ENCODE peak calls at places on chromosomes 7 and 10, in six cellular contexts. One of them, this sample, is unnamed.

GRCh38 chr7:38736135-38736534 is 105.0 kb upstream of the AMPH start:
- DNase-seq in hepatocyte: no peak
- DNase-seq in AG04450: peak
- DNase-seq in CD4-positive, alpha-beta T cell: no peak
- DNase-seq in A549: no peak
- DNase-seq in transverse colon: no peak
- DNase-seq in this sample: no peak

GRCh38 chr7:157682946-157683239 is 346.1 kb downstream of the DNAJB6 start:
- DNase-seq in hepatocyte: no peak
- DNase-seq in AG04450: no peak
- DNase-seq in CD4-positive, alpha-beta T cell: no peak
- DNase-seq in A549: no peak
- DNase-seq in transverse colon: no peak
- DNase-seq in this sample: no peak

GRCh38 chr7:34354906-34355305 is 303.1 kb upstream of the NPSR1 start:
- DNase-seq in hepatocyte: no peak
- DNase-seq in AG04450: no peak
- DNase-seq in CD4-positive, alpha-beta T cell: no peak
- DNase-seq in A549: no peak
- DNase-seq in transverse colon: no peak
- DNase-seq in this sample: no peak

GRCh38 chr10:116371737-116372136 is 47.5 kb downstream of the CCDC172 start:
- DNase-seq in hepatocyte: no peak
- DNase-seq in AG04450: no peak
- DNase-seq in CD4-positive, alpha-beta T cell: no peak
- DNase-seq in A549: no peak
- DNase-seq in transverse colon: no peak
- DNase-seq in this sample: no peak

GRCh38 chr10:129786216-129786615 is 177.9 kb downstream of the EBF3 start:
- DNase-seq in hepatocyte: no peak
- DNase-seq in AG04450: no peak
- DNase-seq in CD4-positive, alpha-beta T cell: no peak
- DNase-seq in A549: no peak
- DNase-seq in transverse colon: no peak
- DNase-seq in this sample: no peak

GRCh38 chr10:72779874-72780273 is 87.9 kb downstream of the MCU start:
- DNase-seq in hepatocyte: no peak
- DNase-seq in AG04450: no peak
- DNase-seq in CD4-positive, alpha-beta T cell: no peak
- DNase-seq in A549: no peak
- DNase-seq in transverse colon: no peak
- DNase-seq in this sample: no peak

GRCh38 chr7:17184805-17185689 is 113.4 kb upstream of the AHR start:
- DNase-seq in hepatocyte: no peak
- DNase-seq in AG04450: no peak
- DNase-seq in CD4-positive, alpha-beta T cell: no peak
- DNase-seq in A549: no peak
- DNase-seq in transverse colon: no peak
- DNase-seq in this sample: no peak

GRCh38 chr7:81685263-81685868 is 84.5 kb downstream of the HGF start:
- DNase-seq in hepatocyte: no peak
- DNase-seq in AG04450: no peak
- DNase-seq in CD4-positive, alpha-beta T cell: no peak
- DNase-seq in A549: no peak
- DNase-seq in transverse colon: no peak
- DNase-seq in this sample: no peak

GRCh38 chr10:30384791-30385201 is 35.7 kb upstream of the MTPAP start:
- DNase-seq in hepatocyte: peak
- DNase-seq in AG04450: no peak
- DNase-seq in CD4-positive, alpha-beta T cell: no peak
- DNase-seq in A549: peak
- DNase-seq in transverse colon: no peak
- DNase-seq in this sample: no peak

GRCh38 chr10:15197276-15197675 is 28.8 kb upstream of the NMT2 start:
- DNase-seq in hepatocyte: no peak
- DNase-seq in AG04450: no peak
- DNase-seq in CD4-positive, alpha-beta T cell: no peak
- DNase-seq in A549: no peak
- DNase-seq in transverse colon: no peak
- DNase-seq in this sample: no peak

GRCh38 chr10:113087082-113088029 is 137.3 kb downstream of the TCF7L2 start:
- DNase-seq in hepatocyte: peak
- DNase-seq in AG04450: peak
- DNase-seq in CD4-positive, alpha-beta T cell: no peak
- DNase-seq in A549: peak
- DNase-seq in transverse colon: peak
- DNase-seq in this sample: no peak

GRCh38 chr7:107917770-107918651 is 27.0 kb downstream of the DLD start:
- DNase-seq in hepatocyte: no peak
- DNase-seq in AG04450: no peak
- DNase-seq in CD4-positive, alpha-beta T cell: no peak
- DNase-seq in A549: no peak
- DNase-seq in transverse colon: no peak
- DNase-seq in this sample: no peak

GRCh38 chr7:19665399-19666008 is 43.3 kb downstream of the POLR1F start:
- DNase-seq in hepatocyte: peak
- DNase-seq in AG04450: peak
- DNase-seq in CD4-positive, alpha-beta T cell: no peak
- DNase-seq in A549: peak
- DNase-seq in transverse colon: no peak
- DNase-seq in this sample: no peak

GRCh38 chr10:88069338-88069737 is 205.9 kb downstream of the PTEN start:
- DNase-seq in hepatocyte: no peak
- DNase-seq in AG04450: no peak
- DNase-seq in CD4-positive, alpha-beta T cell: no peak
- DNase-seq in A549: no peak
- DNase-seq in transverse colon: no peak
- DNase-seq in this sample: no peak

GRCh38 chr10:119542990-119543813 is 683 bp upstream of the RGS10 start:
- DNase-seq in hepatocyte: peak
- DNase-seq in AG04450: no peak
- DNase-seq in CD4-positive, alpha-beta T cell: peak
- DNase-seq in A549: peak
- DNase-seq in transverse colon: peak
- DNase-seq in this sample: peak

GRCh38 chr10:123744226-123744536 is 78.0 kb downstream of the GPR26 start:
- DNase-seq in hepatocyte: no peak
- DNase-seq in AG04450: no peak
- DNase-seq in CD4-positive, alpha-beta T cell: no peak
- DNase-seq in A549: no peak
- DNase-seq in transverse colon: no peak
- DNase-seq in this sample: no peak

GRCh38 chr10:97713828-97714400 is 384 bp downstream of the MARVELD1 start:
- DNase-seq in hepatocyte: peak
- DNase-seq in AG04450: no peak
- DNase-seq in CD4-positive, alpha-beta T cell: peak
- DNase-seq in A549: peak
- DNase-seq in transverse colon: peak
- DNase-seq in this sample: peak

GRCh38 chr7:471866-472639 is 47.6 kb downstream of the PDGFA start:
- DNase-seq in hepatocyte: peak
- DNase-seq in AG04450: peak
- DNase-seq in CD4-positive, alpha-beta T cell: no peak
- DNase-seq in A549: no peak
- DNase-seq in transverse colon: peak
- DNase-seq in this sample: no peak

GRCh38 chr10:35453855-35454532 is 117.7 kb downstream of the CCNY start:
- DNase-seq in hepatocyte: no peak
- DNase-seq in AG04450: no peak
- DNase-seq in CD4-positive, alpha-beta T cell: no peak
- DNase-seq in A549: no peak
- DNase-seq in transverse colon: no peak
- DNase-seq in this sample: no peak

GRCh38 chr7:74482629-74483401 is 29.1 kb downstream of the GTF2IRD1 start:
- DNase-seq in hepatocyte: peak
- DNase-seq in AG04450: peak
- DNase-seq in CD4-positive, alpha-beta T cell: no peak
- DNase-seq in A549: peak
- DNase-seq in transverse colon: no peak
- DNase-seq in this sample: no peak

GRCh38 chr7:23115991-23116390 is 10.4 kb downstream of the KLHL7 start:
- DNase-seq in hepatocyte: no peak
- DNase-seq in AG04450: no peak
- DNase-seq in CD4-positive, alpha-beta T cell: no peak
- DNase-seq in A549: no peak
- DNase-seq in transverse colon: no peak
- DNase-seq in this sample: no peak

GRCh38 chr10:119333146-119333792 is 125.9 kb downstream of the GRK5 start:
- DNase-seq in hepatocyte: no peak
- DNase-seq in AG04450: no peak
- DNase-seq in CD4-positive, alpha-beta T cell: no peak
- DNase-seq in A549: no peak
- DNase-seq in transverse colon: no peak
- DNase-seq in this sample: no peak

DNA sequence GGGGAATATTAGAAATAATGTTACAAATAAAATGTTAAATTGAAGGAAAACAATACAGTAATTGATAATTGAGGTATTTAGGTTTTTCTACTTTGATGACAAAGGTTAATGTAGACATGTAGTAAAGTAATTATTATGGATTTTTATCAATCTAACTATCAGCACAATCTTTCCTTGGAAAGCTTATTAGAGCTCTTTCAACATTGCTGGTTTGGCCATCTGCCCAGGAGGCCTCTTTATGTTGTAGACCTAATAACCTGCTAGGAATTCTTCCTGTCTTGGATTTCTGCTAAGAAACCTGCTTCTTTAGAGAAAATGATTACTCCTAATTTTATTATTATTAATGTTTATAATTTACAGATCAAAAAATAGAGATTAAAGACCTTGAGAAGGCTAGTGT is 78.9 kb downstream of the CHRM2 start:
- DNase-seq in hepatocyte: no peak
- DNase-seq in AG04450: no peak
- DNase-seq in CD4-positive, alpha-beta T cell: no peak
- DNase-seq in A549: no peak
- DNase-seq in transverse colon: no peak
- DNase-seq in this sample: no peak
- TF ChIP-seq CTCF in hepatocyte: no peak
- TF ChIP-seq CTCF in AG04450: no peak
- TF ChIP-seq CTCF in CD4-positive, alpha-beta T cell: no peak
- TF ChIP-seq CTCF in A549: no peak
- TF ChIP-seq CTCF in transverse colon: no peak
- TF ChIP-seq CTCF in this sample: no peak

DNA sequence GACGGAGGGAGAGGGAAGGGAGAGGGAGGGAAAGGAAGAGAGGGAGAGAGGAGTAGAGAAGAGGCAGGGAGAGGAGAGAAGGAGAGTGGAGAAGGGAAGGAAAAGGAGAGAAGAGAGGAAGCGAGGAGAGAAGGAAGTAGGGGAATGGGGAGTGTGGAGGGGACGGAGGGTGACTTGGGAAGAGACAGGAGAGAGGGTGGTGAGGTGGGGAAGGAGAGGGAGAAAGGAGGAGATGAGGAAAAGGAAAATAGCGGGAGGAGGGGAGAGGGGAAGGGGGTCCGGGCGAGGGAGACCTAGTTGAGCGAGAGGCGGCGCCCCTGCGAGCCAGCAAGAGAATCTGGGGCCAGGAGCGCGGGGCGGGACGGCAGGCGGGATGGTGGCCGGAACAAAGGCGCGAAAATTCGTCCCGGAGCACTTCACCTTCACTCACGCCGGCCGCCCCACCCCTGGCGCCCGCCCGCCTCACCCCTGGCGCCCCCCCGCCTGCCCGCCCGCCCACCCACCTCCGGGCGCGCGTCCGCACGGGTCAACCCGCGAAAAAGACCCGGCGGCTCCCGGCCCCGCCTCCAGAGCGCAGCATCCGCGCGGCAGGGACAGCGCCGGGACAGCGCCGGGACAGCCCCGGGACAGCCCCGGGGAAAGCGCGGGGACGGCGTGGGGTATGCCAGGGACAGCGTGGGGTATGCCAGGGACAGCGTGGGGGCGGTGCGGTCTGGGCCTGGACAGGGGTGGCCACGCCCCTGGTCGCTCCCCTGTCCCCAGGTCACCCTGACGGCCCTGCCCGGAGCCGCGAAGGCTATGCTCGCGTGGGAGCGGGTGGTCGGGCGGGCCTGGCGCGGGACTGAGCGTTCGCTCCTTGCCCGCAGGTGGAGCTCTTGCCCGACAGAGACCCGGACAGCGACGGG is 4.2 kb downstream of the VSTM2A start:
- DNase-seq in hepatocyte: peak
- DNase-seq in AG04450: no peak
- DNase-seq in CD4-positive, alpha-beta T cell: no peak
- DNase-seq in A549: peak
- DNase-seq in transverse colon: peak
- DNase-seq in this sample: no peak
- TF ChIP-seq CTCF in hepatocyte: peak
- TF ChIP-seq CTCF in AG04450: no peak
- TF ChIP-seq CTCF in CD4-positive, alpha-beta T cell: no peak
- TF ChIP-seq CTCF in A549: peak
- TF ChIP-seq CTCF in transverse colon: no peak
- TF ChIP-seq CTCF in this sample: no peak

DNA sequence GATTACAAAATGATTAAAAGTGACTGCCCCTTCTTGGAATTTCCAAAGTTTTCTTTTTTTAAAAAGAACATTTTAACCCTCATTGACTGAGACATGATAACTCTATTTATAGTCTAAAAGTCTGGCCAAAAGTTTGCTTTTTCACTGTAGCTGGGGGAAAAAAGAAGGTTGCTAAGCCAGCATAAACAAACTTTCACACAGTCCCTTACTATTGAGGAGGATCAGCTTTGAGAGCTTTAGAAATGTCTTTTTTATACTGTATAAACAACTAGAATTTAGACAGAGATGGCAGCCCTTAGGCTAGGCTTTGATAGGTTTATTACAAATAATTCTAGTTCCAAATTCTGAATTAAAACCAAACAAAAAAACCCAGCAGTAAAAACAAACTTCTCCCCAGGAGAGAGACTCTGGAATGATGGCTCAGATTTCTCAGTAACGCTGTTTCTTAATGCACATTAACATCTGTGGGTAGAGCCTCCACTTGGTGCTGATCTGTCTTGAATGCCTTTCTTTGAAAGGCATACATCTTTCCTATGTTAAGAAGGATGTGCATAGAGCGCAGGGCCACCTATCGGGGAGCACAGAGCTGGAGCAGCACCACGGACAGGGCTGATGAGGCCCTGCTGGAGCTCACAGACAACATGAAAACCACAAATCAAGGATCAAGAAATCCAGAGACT is 100.9 kb upstream of the PDLIM1 start:
- DNase-seq in hepatocyte: peak
- DNase-seq in AG04450: peak
- DNase-seq in CD4-positive, alpha-beta T cell: no peak
- DNase-seq in A549: peak
- DNase-seq in transverse colon: no peak
- DNase-seq in this sample: no peak
- TF ChIP-seq CTCF in hepatocyte: peak
- TF ChIP-seq CTCF in AG04450: peak
- TF ChIP-seq CTCF in CD4-positive, alpha-beta T cell: no peak
- TF ChIP-seq CTCF in A549: no peak
- TF ChIP-seq CTCF in transverse colon: no peak
- TF ChIP-seq CTCF in this sample: no peak

DNA sequence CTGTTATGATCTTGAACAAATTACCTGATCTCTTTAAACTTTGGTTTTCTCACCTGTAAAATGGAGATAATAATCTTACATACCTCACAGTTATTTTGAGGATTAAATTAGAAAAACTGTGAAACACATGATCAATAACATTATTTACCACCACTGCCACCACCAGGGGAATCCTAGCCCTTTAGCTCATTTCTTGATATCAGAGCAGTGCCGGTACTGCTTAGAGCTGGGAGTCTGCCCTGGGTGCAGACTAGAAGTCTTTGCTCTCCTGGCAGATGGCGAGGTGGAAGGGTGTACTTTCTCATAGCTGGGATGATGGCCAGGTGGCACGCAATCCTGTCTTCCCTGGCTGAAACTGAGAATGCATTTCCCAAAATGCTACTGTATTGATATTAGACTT is 12.7 kb upstream of the EFCAB10 start:
- DNase-seq in hepatocyte: no peak
- DNase-seq in AG04450: no peak
- DNase-seq in CD4-positive, alpha-beta T cell: no peak
- DNase-seq in A549: no peak
- DNase-seq in transverse colon: no peak
- DNase-seq in this sample: no peak
- TF ChIP-seq CTCF in hepatocyte: no peak
- TF ChIP-seq CTCF in AG04450: peak
- TF ChIP-seq CTCF in CD4-positive, alpha-beta T cell: no peak
- TF ChIP-seq CTCF in A549: no peak
- TF ChIP-seq CTCF in transverse colon: no peak
- TF ChIP-seq CTCF in this sample: no peak